ENCODE peak calls at places on chromosome 19, in five cellular contexts. One of them, this sample, is unnamed.

GRCh38 chr19:35062942-35063341 is 21.4 kb downstream of the HPN start:
- DNase-seq in right lobe of liver: no peak
- DNase-seq in heart left ventricle: no peak
- DNase-seq in adipocyte: no peak
- DNase-seq in BE2C: no peak
- DNase-seq in this sample: no peak

GRCh38 chr19:7690779-7691258 is 10.2 kb downstream of the TRAPPC5 start:
- DNase-seq in right lobe of liver: no peak
- DNase-seq in heart left ventricle: no peak
- DNase-seq in adipocyte: no peak
- DNase-seq in BE2C: no peak
- DNase-seq in this sample: no peak

GRCh38 chr19:741506-742131 is 9.3 kb upstream of the MISP start:
- DNase-seq in right lobe of liver: no peak
- DNase-seq in heart left ventricle: no peak
- DNase-seq in adipocyte: no peak
- DNase-seq in BE2C: no peak
- DNase-seq in this sample: peak; percentile 46

GRCh38 chr19:6890938-6891337 is 3.6 kb downstream of the ADGRE1 start:
- DNase-seq in right lobe of liver: no peak
- DNase-seq in heart left ventricle: no peak
- DNase-seq in adipocyte: no peak
- DNase-seq in BE2C: no peak
- DNase-seq in this sample: no peak

GRCh38 chr19:4990306-4990705 is 21.4 kb downstream of the KDM4B start:
- DNase-seq in right lobe of liver: no peak
- DNase-seq in heart left ventricle: no peak
- DNase-seq in adipocyte: no peak
- DNase-seq in BE2C: no peak
- DNase-seq in this sample: no peak

GRCh38 chr19:55265173-55265572 is 6.4 kb upstream of the PPP6R1 start:
- DNase-seq in right lobe of liver: no peak
- DNase-seq in heart left ventricle: no peak
- DNase-seq in adipocyte: no peak
- DNase-seq in BE2C: no peak
- DNase-seq in this sample: no peak

GRCh38 chr19:16920816-16921529 is 32.2 kb downstream of the F2RL3 start:
- DNase-seq in right lobe of liver: no peak
- DNase-seq in heart left ventricle: no peak
- DNase-seq in adipocyte: peak; percentile 52
- DNase-seq in BE2C: peak; percentile 26
- DNase-seq in this sample: peak; percentile 66

GRCh38 chr19:19955208-19955607 is 54.5 kb downstream of the ZNF93 start:
- DNase-seq in right lobe of liver: no peak
- DNase-seq in heart left ventricle: no peak
- DNase-seq in adipocyte: no peak
- DNase-seq in BE2C: no peak
- DNase-seq in this sample: no peak

GRCh38 chr19:34459614-34460013 is 21.9 kb upstream of the WTIP start:
- DNase-seq in right lobe of liver: no peak
- DNase-seq in heart left ventricle: no peak
- DNase-seq in adipocyte: no peak
- DNase-seq in BE2C: no peak
- DNase-seq in this sample: no peak

GRCh38 chr19:14333101-14333871 is 48.0 kb upstream of the ADGRE5 start:
- DNase-seq in right lobe of liver: no peak
- DNase-seq in heart left ventricle: no peak
- DNase-seq in adipocyte: peak; percentile 12
- DNase-seq in BE2C: peak; percentile 23
- DNase-seq in this sample: peak; percentile 51

GRCh38 chr19:5035817-5036732 is 67.2 kb downstream of the KDM4B start:
- DNase-seq in right lobe of liver: no peak
- DNase-seq in heart left ventricle: no peak
- DNase-seq in adipocyte: no peak
- DNase-seq in BE2C: no peak
- DNase-seq in this sample: no peak

GRCh38 chr19:44856438-44857083 is 10.5 kb downstream of the NECTIN2 start:
- DNase-seq in right lobe of liver: peak; percentile 68
- DNase-seq in heart left ventricle: peak; percentile 47
- DNase-seq in adipocyte: no peak
- DNase-seq in BE2C: no peak
- DNase-seq in this sample: peak; percentile 89

GRCh38 chr19:39512964-39513363 is 2.0 kb upstream of the SELENOV start:
- DNase-seq in right lobe of liver: no peak
- DNase-seq in heart left ventricle: no peak
- DNase-seq in adipocyte: no peak
- DNase-seq in BE2C: no peak
- DNase-seq in this sample: no peak

GRCh38 chr19:35261356-35262100 is 7.2 kb upstream of the USF2 start:
- DNase-seq in right lobe of liver: no peak
- DNase-seq in heart left ventricle: no peak
- DNase-seq in adipocyte: no peak
- DNase-seq in BE2C: no peak
- DNase-seq in this sample: no peak

GRCh38 chr19:44512326-44513298 is 12.3 kb upstream of the ZNF180 start:
- DNase-seq in right lobe of liver: no peak
- DNase-seq in heart left ventricle: no peak
- DNase-seq in adipocyte: peak; percentile 49
- DNase-seq in BE2C: peak; percentile 49
- DNase-seq in this sample: peak; percentile 69

GRCh38 chr19:16067205-16067938 is 8.9 kb upstream of the TPM4 start:
- DNase-seq in right lobe of liver: peak; percentile 43
- DNase-seq in heart left ventricle: peak; percentile 56
- DNase-seq in adipocyte: no peak
- DNase-seq in BE2C: no peak
- DNase-seq in this sample: no peak

GRCh38 chr19:10740798-10741197 is 22.9 kb downstream of the DNM2 start:
- DNase-seq in right lobe of liver: no peak
- DNase-seq in heart left ventricle: no peak
- DNase-seq in adipocyte: no peak
- DNase-seq in BE2C: no peak
- DNase-seq in this sample: no peak

GRCh38 chr19:47697863-47698609 is 15.2 kb upstream of the EHD2 start:
- DNase-seq in right lobe of liver: peak; percentile 72
- DNase-seq in heart left ventricle: peak; percentile 74
- DNase-seq in adipocyte: peak; percentile 92
- DNase-seq in BE2C: peak; percentile 79
- DNase-seq in this sample: peak; percentile 82

GRCh38 chr19:36876993-36877938 is 26.6 kb downstream of the ZNF345 start:
- DNase-seq in right lobe of liver: no peak
- DNase-seq in heart left ventricle: no peak
- DNase-seq in adipocyte: no peak
- DNase-seq in BE2C: no peak
- DNase-seq in this sample: no peak

GRCh38 chr19:55247621-55248099 is 11.2 kb downstream of the PPP6R1 start:
- DNase-seq in right lobe of liver: no peak
- DNase-seq in heart left ventricle: peak; percentile 65
- DNase-seq in adipocyte: no peak
- DNase-seq in BE2C: no peak
- DNase-seq in this sample: no peak

GRCh38 chr19:10812902-10813404 is 23.1 kb downstream of the TMED1 start:
- DNase-seq in right lobe of liver: no peak
- DNase-seq in heart left ventricle: peak; percentile 45
- DNase-seq in adipocyte: peak; percentile 94
- DNase-seq in BE2C: no peak
- DNase-seq in this sample: no peak

GRCh38 chr19:4987692-4988370 is 18.9 kb downstream of the KDM4B start:
- DNase-seq in right lobe of liver: no peak
- DNase-seq in heart left ventricle: no peak
- DNase-seq in adipocyte: no peak
- DNase-seq in BE2C: no peak
- DNase-seq in this sample: no peak

GRCh38 chr19:43545981-43546380 is 13.0 kb downstream of the ZNF575 start:
- DNase-seq in right lobe of liver: no peak
- DNase-seq in heart left ventricle: no peak
- DNase-seq in adipocyte: no peak
- DNase-seq in BE2C: no peak
- DNase-seq in this sample: no peak

GRCh38 chr19:16190736-16191135 is 5.5 kb downstream of the FAM32A start:
- DNase-seq in right lobe of liver: no peak
- DNase-seq in heart left ventricle: no peak
- DNase-seq in adipocyte: no peak
- DNase-seq in BE2C: no peak
- DNase-seq in this sample: no peak

GRCh38 chr19:19304186-19304975 is 15.9 kb downstream of the SUGP1 start:
- DNase-seq in right lobe of liver: no peak
- DNase-seq in heart left ventricle: peak; percentile 63
- DNase-seq in adipocyte: no peak
- DNase-seq in BE2C: peak; percentile 78
- DNase-seq in this sample: no peak

GRCh38 chr19:35268546-35269424 is at the start of gene USF2:
- DNase-seq in right lobe of liver: peak; percentile 83
- DNase-seq in heart left ventricle: peak; percentile 83
- DNase-seq in adipocyte: peak; percentile 82
- DNase-seq in BE2C: peak; percentile 85
- DNase-seq in this sample: peak; percentile 80

GRCh38 chr19:58182577-58182988 is 278 bp upstream of the ZNF274 start:
- DNase-seq in right lobe of liver: no peak
- DNase-seq in heart left ventricle: no peak
- DNase-seq in adipocyte: no peak
- DNase-seq in BE2C: no peak
- DNase-seq in this sample: no peak

GRCh38 chr19:17153996-17154395 is 61.2 kb upstream of the USE1 start:
- DNase-seq in right lobe of liver: no peak
- DNase-seq in heart left ventricle: no peak
- DNase-seq in adipocyte: no peak
- DNase-seq in BE2C: no peak
- DNase-seq in this sample: no peak

GRCh38 chr19:4064551-4065260 is 2.0 kb downstream of the ZBTB7A start:
- DNase-seq in right lobe of liver: peak; percentile 77
- DNase-seq in heart left ventricle: peak; percentile 76
- DNase-seq in adipocyte: peak; percentile 64
- DNase-seq in BE2C: peak; percentile 59
- DNase-seq in this sample: no peak

This sample was measured in SJCRH30.